ENCODE peak calls at places on chromosomes 3 and 15, in eight cellular contexts. M, D, I, C, F, J, T and B are unnamed samples.

GRCh38 chr3:71064288-71064975 is 519.1 kb downstream of the FOXP1 start:
- DNase-seq in M (peak; percentile 10), D (peak; percentile 37), I (peak; percentile 62), C (peak; percentile 54), F (peak; percentile 75), J (no peak), T (no peak), B (peak; percentile 64)

GRCh38 chr15:55800216-55800615 is 57.3 kb upstream of the PRTG start:
- DNase-seq in M (no peak), D (no peak), I (no peak), C (no peak), F (no peak), J (no peak), T (no peak), B (no peak)

GRCh38 chr15:25052191-25052999 is 97.6 kb downstream of the SNRPN start:
- DNase-seq in M (no peak), D (no peak), I (no peak), C (no peak), F (no peak), J (no peak), T (no peak), B (no peak)

GRCh38 chr3:119676020-119676419 is 1.2 kb downstream of the COX17 start:
- DNase-seq in M (no peak), D (no peak), I (no peak), C (no peak), F (no peak), J (no peak), T (no peak), B (no peak)

GRCh38 chr3:15634671-15635661 is 33.4 kb downstream of the BTD start:
- DNase-seq in M (no peak), D (no peak), I (peak; percentile 28), C (no peak), F (peak; percentile 58), J (no peak), T (no peak), B (no peak)

GRCh38 chr3:38687306-38687705 is 37.8 kb upstream of the SCN5A start:
- DNase-seq in M (no peak), D (no peak), I (no peak), C (no peak), F (no peak), J (no peak), T (no peak), B (no peak)

GRCh38 chr3:147297756-147298155 is 108.6 kb downstream of the ZIC4 start:
- DNase-seq in M (no peak), D (no peak), I (no peak), C (no peak), F (peak; percentile 49), J (no peak), T (no peak), B (no peak)

GRCh38 chr15:91101356-91101920 is 1.4 kb downstream of the SV2B start:
- DNase-seq in M (no peak), D (no peak), I (no peak), C (no peak), F (no peak), J (no peak), T (no peak), B (no peak)

GRCh38 chr3:16329036-16329791 is 64.2 kb downstream of the OXNAD1 start:
- DNase-seq in M (no peak), D (no peak), I (no peak), C (no peak), F (no peak), J (no peak), T (no peak), B (no peak)

DNA sequence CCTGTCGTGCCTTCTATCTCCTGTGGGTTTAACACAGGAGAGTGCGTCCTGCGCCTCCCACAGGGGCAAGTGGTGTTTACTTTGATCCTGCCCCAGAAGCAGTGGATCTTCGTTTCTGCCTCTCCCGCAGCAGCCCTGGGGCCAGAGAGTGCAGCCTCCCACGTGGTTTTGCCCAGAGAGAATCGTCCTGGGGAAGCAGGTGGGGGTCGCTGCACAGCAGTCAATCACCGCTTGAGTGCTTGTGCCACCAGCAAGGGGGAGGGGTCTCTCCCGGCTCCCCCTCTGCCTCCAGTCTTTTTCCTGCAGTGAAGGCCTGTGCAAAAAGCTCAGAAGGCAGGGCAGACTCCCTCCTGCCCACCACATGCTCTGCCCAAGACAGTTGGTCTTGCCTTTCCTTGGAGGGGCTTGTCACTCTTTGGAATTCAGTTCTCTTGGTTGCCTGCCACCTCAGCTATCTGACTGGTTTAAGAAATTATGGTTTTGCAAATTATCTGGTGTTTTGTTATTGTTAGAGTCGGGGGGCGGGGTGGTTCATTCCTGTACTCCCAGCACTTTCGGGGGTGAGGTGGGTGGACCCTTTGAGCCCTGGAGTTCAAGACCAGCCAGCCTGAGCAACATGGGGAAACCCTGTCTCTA is 26.9 kb downstream of the STOML1 start:
- DNase-seq in M (no peak), D (peak; percentile 35), I (no peak), C (no peak), F (no peak), J (no peak), T (no peak), B (peak; percentile 76)
- TF ChIP-seq CTCF in M (peak; percentile 38), D (peak; percentile 7), I (no peak), C (no peak), F (no peak), J (no peak), T (no peak), B (peak; percentile 66)

GRCh38 chr15:89128320-89129122 is 40.3 kb downstream of the ABHD2 start:
- DNase-seq in M (no peak), D (no peak), I (no peak), C (no peak), F (no peak), J (no peak), T (no peak), B (no peak)

GRCh38 chr15:89129123-89129815 is 41.0 kb downstream of the ABHD2 start:
- DNase-seq in M (peak; percentile 63), D (peak; percentile 51), I (peak; percentile 66), C (peak; percentile 49), F (peak; percentile 52), J (peak; percentile 39), T (no peak), B (peak; percentile 64)

GRCh38 chr15:89125038-89125826 is 37.0 kb downstream of the ABHD2 start:
- DNase-seq in M (peak; percentile 67), D (no peak), I (no peak), C (no peak), F (no peak), J (no peak), T (no peak), B (no peak)

GRCh38 chr15:89129816-89130134 is 41.5 kb downstream of the ABHD2 start:
- DNase-seq in M (no peak), D (no peak), I (no peak), C (no peak), F (no peak), J (no peak), T (no peak), B (no peak)

GRCh38 chr15:89127054-89127702 is 38.9 kb downstream of the ABHD2 start:
- DNase-seq in M (peak; percentile 42), D (no peak), I (no peak), C (no peak), F (no peak), J (no peak), T (no peak), B (no peak)
- TF ChIP-seq CTCF in M (no peak), D (peak; percentile 17), I (no peak), C (no peak), F (peak; percentile 28), J (no peak), T (no peak), B (peak; percentile 15)

DNA sequence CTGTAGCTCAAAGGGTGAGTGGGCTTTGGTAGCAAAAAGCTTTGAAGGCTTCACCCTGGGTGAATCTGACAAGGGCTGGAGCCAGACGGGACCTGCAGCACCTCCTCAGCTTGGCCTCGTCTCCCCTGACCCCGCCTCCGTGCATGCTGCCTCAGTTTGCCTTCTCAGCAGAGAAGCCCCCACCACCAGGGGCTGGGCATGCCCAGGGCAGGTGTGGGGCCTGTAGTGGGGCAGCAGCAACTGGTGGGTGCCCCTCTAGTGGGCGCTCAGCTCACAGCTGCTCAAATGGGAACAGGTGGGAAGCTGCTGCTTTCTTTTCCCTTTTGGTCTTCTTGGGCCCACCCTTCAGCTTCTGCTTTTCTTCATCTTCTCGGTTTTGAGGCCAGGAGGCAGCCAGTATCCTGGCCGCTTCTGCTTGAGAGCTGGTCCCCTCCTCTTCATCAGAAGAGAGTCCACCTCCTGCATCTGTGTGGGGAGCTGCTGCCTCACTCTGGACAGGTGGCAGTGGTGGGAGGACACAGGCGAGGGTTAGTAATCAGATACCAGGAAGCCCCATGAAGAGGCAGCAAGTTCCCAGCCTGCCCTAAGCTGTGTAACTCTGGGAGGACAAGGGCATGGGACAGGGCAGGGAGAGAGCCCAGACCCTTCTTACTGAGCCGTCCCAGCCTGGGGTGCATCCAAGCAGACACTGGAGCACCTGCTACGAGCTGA is 21.0 kb downstream of the TMEM43 start:
- DNase-seq in M (no peak), D (no peak), I (no peak), C (no peak), F (no peak), J (no peak), T (no peak), B (no peak)
- TF ChIP-seq CTCF in M (no peak), D (no peak), I (no peak), C (no peak), F (peak; percentile 8), J (no peak), T (no peak), B (no peak)

GRCh38 chr3:140370686-140371085 is 307.2 kb upstream of the TRIM42 start:
- DNase-seq in M (no peak), D (no peak), I (no peak), C (no peak), F (no peak), J (no peak), T (no peak), B (no peak)

GRCh38 chr3:140375002-140375401 is 302.9 kb upstream of the TRIM42 start:
- DNase-seq in M (no peak), D (no peak), I (no peak), C (no peak), F (no peak), J (no peak), T (no peak), B (no peak)

GRCh38 chr3:140378571-140379340 is 299.1 kb upstream of the TRIM42 start:
- DNase-seq in M (no peak), D (no peak), I (no peak), C (no peak), F (no peak), J (no peak), T (no peak), B (no peak)

GRCh38 chr3:140377644-140378043 is 300.2 kb upstream of the TRIM42 start:
- DNase-seq in M (no peak), D (no peak), I (no peak), C (no peak), F (peak; percentile 39), J (no peak), T (no peak), B (no peak)

DNA sequence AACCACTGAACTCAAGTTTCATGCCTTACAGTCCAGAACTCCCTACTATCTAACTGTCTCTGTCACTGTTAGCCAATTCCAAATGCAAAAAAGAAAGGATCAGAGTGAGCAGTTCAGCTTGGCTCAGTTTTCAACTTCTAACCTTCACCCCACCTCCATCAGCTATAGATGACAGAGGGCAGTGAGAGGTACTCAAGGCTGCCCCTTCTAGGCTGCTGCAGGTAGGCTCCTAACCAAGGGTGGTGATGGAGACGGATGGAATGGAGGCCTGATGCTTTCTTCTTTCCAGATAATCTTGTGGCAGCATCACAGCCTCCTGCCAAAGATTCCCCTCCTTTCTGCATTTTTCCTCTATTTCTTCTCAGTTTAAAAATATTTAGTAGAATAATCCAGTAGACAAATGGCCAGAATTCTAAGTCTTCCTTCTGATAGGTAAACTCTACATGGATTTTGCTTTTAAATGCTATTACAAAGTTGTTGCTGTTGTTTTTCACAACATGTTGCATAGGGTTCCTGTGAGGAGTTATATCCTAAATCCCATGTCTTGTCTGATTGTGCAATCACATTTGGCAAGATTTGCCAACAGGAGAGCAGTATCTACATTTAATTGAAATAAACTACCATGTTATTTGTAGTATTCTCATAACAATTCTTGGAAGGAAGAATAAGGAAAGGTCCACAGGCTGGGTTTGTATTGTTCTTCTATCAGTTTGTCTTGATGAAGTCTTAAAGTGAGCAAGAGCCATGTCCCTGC is 301.6 kb upstream of the TRIM42 start:
- DNase-seq in M (no peak), D (no peak), I (no peak), C (no peak), F (no peak), J (no peak), T (no peak), B (no peak)
- TF ChIP-seq CTCF in M (no peak), D (no peak), I (no peak), C (no peak), F (no peak), J (no peak), T (no peak), B (no peak)